ENCODE peak calls at places on chromosomes 16 and 17, in nine cellular contexts. V is HL-60, X is A549, O is GM23338, P is GM12878, F is Panc1, J is HepG2, K is K562, Q is SK-N-SH. I is an unnamed sample.

GRCh38 chr17:37100231-37100630 is 151.5 kb downstream of the AATF start:
- DNase-seq in O (no peak), F (no peak), P (no peak), X (no peak), J (no peak), V (no peak), K (no peak), Q (no peak), I (no peak)

GRCh38 chr16:82738699-82739098 is 111.9 kb downstream of the CDH13 start:
- DNase-seq in J (no peak), O (peak), K (no peak), P (no peak), X (no peak), V (no peak), Q (no peak), F (no peak), I (no peak)

GRCh38 chr16:82038941-82039340 is 3.9 kb downstream of the HSD17B2 start:
- DNase-seq in J (no peak), X (no peak), O (no peak), K (no peak), V (no peak), F (no peak), P (no peak), Q (no peak), I (no peak)

GRCh38 chr17:28744104-28744801 is 442 bp downstream of the TRAF4 start:
- DNase-seq in F (no peak), J (peak), P (no peak), X (peak), Q (peak), V (no peak), O (peak), K (peak), I (no peak)

GRCh38 chr16:89150090-89150835 is 21.3 kb upstream of the CDH15 start:
- DNase-seq in P (no peak), V (no peak), K (no peak), F (no peak), J (no peak), Q (peak), X (no peak), O (no peak), I (no peak)

GRCh38 chr17:29393451-29393850 is 3.3 kb downstream of the TAOK1 start:
- DNase-seq in F (no peak), O (no peak), X (no peak), V (no peak), Q (no peak), K (no peak), P (no peak), J (no peak), I (no peak)

GRCh38 chr16:25078386-25078978 is 33.1 kb upstream of the LCMT1 start:
- DNase-seq in K (no peak), Q (no peak), O (no peak), V (no peak), X (no peak), J (no peak), P (no peak), F (no peak), I (no peak)

GRCh38 chr17:7258731-7259554 is 3.3 kb downstream of the CLDN7 start:
- DNase-seq in Q (no peak), F (no peak), O (no peak), X (peak), V (no peak), K (no peak), J (peak), P (no peak), I (peak)

GRCh38 chr16:63749256-63749655 is 1372.6 kb downstream of the CDH11 start:
- DNase-seq in Q (no peak), J (no peak), K (no peak), O (no peak), P (no peak), V (no peak), F (no peak), X (no peak), I (no peak)

GRCh38 chr17:6135216-6135615 is 65.0 kb downstream of the WSCD1 start:
- DNase-seq in V (no peak), O (no peak), P (no peak), Q (no peak), F (no peak), J (no peak), X (no peak), K (no peak), I (no peak)

GRCh38 chr17:3594976-3595375 is 14.2 kb downstream of the TRPV1 start:
- DNase-seq in X (no peak), J (no peak), P (no peak), K (no peak), Q (no peak), F (no peak), O (no peak), V (no peak), I (no peak)

GRCh38 chr16:49640606-49641005 is 215.3 kb downstream of the ZNF423 start:
- DNase-seq in J (no peak), X (no peak), V (no peak), F (no peak), O (no peak), Q (peak), K (no peak), P (no peak), I (no peak)

GRCh38 chr16:8807189-8807588 is 9.6 kb downstream of the PMM2 start:
- DNase-seq in O (no peak), P (no peak), X (no peak), F (no peak), V (no peak), Q (no peak), K (no peak), J (no peak), I (no peak)

DNA sequence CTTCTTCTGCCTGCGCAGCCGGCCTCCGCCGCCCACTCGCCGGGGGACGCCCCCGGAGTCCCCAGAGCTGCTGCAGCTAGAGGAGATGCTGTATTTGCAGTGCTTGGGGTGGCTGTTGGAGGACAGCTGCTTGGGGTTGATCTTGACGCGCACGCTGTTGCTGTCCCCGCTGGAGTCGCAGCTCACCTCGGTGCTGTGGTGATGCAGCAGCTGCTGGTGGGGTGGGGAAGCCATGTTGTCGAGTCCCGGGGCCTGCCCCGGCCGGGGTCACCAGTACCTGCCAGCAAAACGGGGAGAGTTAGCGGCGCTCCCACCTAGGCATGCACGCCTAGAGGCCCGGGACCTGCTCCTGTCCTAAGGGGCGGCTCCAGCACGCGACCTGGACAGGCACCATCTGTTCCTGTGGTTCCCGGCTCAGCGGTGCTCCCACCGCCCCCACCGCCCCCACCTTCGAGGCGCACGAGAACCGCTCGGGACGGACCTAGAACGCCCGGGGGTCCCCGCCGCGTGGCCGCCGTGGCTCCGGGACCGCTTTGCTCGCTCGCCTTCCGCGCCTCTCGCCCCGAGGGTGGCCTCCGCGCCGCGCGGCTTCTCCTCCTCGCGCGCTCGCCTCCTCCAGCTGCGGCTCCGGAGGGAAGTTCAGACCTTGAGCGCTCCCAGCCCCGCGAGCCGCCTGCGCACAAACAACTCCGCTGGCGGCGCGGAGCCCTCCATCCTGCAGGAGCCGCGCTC is 867 bp downstream of the ADCY9 start:
- DNase-seq in F (no peak), Q (peak), X (peak), P (no peak), J (no peak), K (peak), O (peak), V (peak), I (no peak)
- TF ChIP-seq REST in F (no peak), Q (no peak), X (no peak), P (no peak), J (no peak), K (no peak), O (no peak), V (no peak), I (no peak)

GRCh38 chr16:57764341-57765159 is 29.0 kb downstream of the KATNB1 start:
- DNase-seq in O (peak), K (peak), P (peak), X (peak), J (peak), V (no peak), F (peak), Q (peak), I (peak)
- TF ChIP-seq REST in O (no peak), K (no peak), P (no peak), X (no peak), J (no peak), V (no peak), F (no peak), Q (no peak), I (no peak)

GRCh38 chr17:75668489-75668888 is 1.4 kb downstream of the SAP30BP start:
- DNase-seq in Q (no peak), O (no peak), F (no peak), P (no peak), X (no peak), K (no peak), V (no peak), J (no peak), I (no peak)

GRCh38 chr17:75672011-75672410 is 4.9 kb downstream of the SAP30BP start:
- DNase-seq in V (no peak), K (no peak), O (no peak), Q (no peak), X (no peak), F (no peak), J (no peak), P (no peak), I (no peak)

GRCh38 chr17:75676461-75676860 is 9.3 kb downstream of the SAP30BP start:
- DNase-seq in P (no peak), Q (no peak), J (no peak), K (no peak), V (no peak), X (no peak), O (no peak), F (no peak), I (no peak)

GRCh38 chr17:75670868-75671267 is 3.7 kb downstream of the SAP30BP start:
- DNase-seq in V (no peak), O (no peak), Q (no peak), F (no peak), K (no peak), P (no peak), X (no peak), J (no peak), I (no peak)

GRCh38 chr17:75673487-75673886 is 6.3 kb downstream of the SAP30BP start:
- DNase-seq in J (no peak), F (no peak), K (peak), V (no peak), Q (no peak), P (no peak), O (no peak), X (no peak), I (no peak)
- TF ChIP-seq REST in J (no peak), F (no peak), K (no peak), V (no peak), Q (no peak), P (no peak), O (no peak), X (no peak), I (no peak)

GRCh38 chr17:80853076-80853475 is 138.6 kb upstream of the CHMP6 start:
- DNase-seq in J (no peak), O (no peak), Q (no peak), F (no peak), K (no peak), V (no peak), P (no peak), X (no peak), I (no peak)

GRCh38 chr17:80850817-80851216 is 140.8 kb upstream of the CHMP6 start:
- DNase-seq in J (no peak), X (no peak), F (no peak), V (no peak), O (no peak), K (no peak), Q (no peak), P (no peak), I (no peak)

GRCh38 chr17:80854220-80854619 is 137.4 kb upstream of the CHMP6 start:
- DNase-seq in F (no peak), J (no peak), X (no peak), Q (no peak), K (no peak), V (no peak), P (no peak), O (no peak), I (no peak)

GRCh38 chr17:80851277-80851925 is 140.2 kb upstream of the CHMP6 start:
- DNase-seq in O (no peak), P (no peak), X (no peak), Q (no peak), K (no peak), J (no peak), V (no peak), F (no peak), I (no peak)

GRCh38 chr17:80852476-80853015 is 139.1 kb upstream of the CHMP6 start:
- DNase-seq in O (no peak), X (no peak), J (no peak), V (no peak), F (no peak), P (no peak), K (no peak), Q (no peak), I (no peak)
- TF ChIP-seq REST in O (no peak), X (no peak), J (no peak), V (no peak), F (no peak), P (no peak), K (no peak), Q (no peak), I (no peak)

DNA sequence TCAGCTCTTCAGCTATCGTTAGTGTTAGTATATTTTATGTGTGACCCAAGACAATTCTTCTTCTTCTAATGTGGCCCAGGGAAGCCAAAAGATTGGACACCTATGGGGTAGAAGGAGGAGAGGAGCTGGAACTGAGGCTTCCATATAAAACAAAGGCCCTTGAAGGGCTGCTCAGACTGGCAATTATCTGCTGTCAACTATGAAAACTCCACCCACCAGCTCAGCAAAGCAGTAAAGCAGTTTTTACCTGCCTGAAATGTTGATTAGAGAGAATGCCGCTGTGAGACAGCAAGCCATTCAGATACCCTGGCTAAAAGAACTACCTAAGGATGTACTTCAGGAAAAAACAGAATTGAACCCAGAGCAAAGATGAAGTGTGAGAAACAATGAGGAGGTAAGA is 45.9 kb upstream of the GNAO1 start:
- DNase-seq in Q (no peak), J (no peak), F (no peak), O (peak), X (no peak), P (no peak), V (no peak), K (no peak), I (no peak)
- TF ChIP-seq REST in Q (no peak), J (no peak), F (no peak), O (no peak), X (no peak), P (no peak), V (no peak), K (no peak), I (no peak)

DNA sequence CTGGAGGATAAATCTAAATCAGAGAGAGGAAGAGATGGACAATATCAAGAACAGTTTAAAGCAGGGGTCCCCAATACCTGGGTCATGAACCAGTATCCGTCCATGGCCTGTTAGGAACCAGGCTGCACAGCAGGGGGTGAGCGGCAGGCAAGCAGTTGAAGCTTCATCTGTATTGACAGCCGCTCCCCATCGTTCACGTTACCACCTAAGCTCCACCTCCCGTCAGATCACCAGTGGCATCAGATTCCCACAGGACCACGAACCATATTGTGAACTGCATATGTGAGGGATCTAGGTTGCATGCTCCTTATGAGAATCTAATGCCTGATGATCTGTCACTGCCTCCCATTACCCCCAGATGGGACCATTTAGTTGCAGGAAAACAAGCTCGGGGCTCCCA is 226.5 kb downstream of the SLC39A11 start:
- DNase-seq in F (no peak), Q (no peak), X (no peak), K (no peak), P (no peak), V (no peak), J (no peak), O (no peak), I (no peak)
- TF ChIP-seq REST in F (no peak), Q (no peak), X (no peak), K (no peak), P (no peak), V (no peak), J (no peak), O (no peak), I (no peak)

GRCh38 chr16:28486266-28486665 is 5.6 kb downstream of the CLN3 start:
- DNase-seq in V (no peak), P (no peak), K (no peak), X (no peak), J (no peak), O (no peak), Q (no peak), F (no peak), I (no peak)
- TF ChIP-seq REST in V (no peak), P (no peak), K (no peak), X (no peak), J (no peak), O (no peak), Q (no peak), F (no peak), I (no peak)

I was measured in HCT116.